ENCODE peak calls at places on chromosomes 2 and 18, in four cellular contexts. Q is astrocyte of the spinal cord, T is progenitor cell of endocrine pancreas, L is AG10803. F is an unnamed sample.

GRCh38 chr18:45521151-45521550 is 94.1 kb upstream of the SLC14A2 start:
- DNase-seq in L (peak; percentile 93), T (no peak), Q (peak; percentile 86), F (no peak)

GRCh38 chr2:150470435-150470834 is 17.0 kb downstream of the RND3 start:
- DNase-seq in T (no peak), Q (no peak), L (no peak), F (no peak)

GRCh38 chr2:191171708-191172355 is 21.0 kb upstream of the STAT4 start:
- DNase-seq in L (peak; percentile 99), T (no peak), Q (peak; percentile 92), F (no peak)

GRCh38 chr2:150309681-150310080 is 177.8 kb downstream of the RND3 start:
- DNase-seq in T (no peak), Q (no peak), L (no peak), F (no peak)

GRCh38 chr2:157761520-157761919 is 114.6 kb downstream of the ACVR1 start:
- DNase-seq in T (no peak), Q (peak; percentile 52), L (peak; percentile 46), F (no peak)

GRCh38 chr2:30022444-30023071 is 101.2 kb upstream of the ALK start:
- DNase-seq in T (no peak), L (no peak), Q (no peak), F (no peak)

GRCh38 chr2:106833248-106833647 is 52.7 kb downstream of the ST6GAL2 start:
- DNase-seq in T (no peak), Q (no peak), L (no peak), F (no peak)

GRCh38 chr2:20224716-20225293 is at the start of gene SDC1:
- DNase-seq in Q (peak; percentile 57), L (peak; percentile 51), T (peak; percentile 45), F (no peak)

GRCh38 chr2:239299218-239299939 is 101.4 kb downstream of the HDAC4 start:
- DNase-seq in L (no peak), Q (no peak), T (no peak), F (no peak)

GRCh38 chr2:12169721-12170120 is 423.3 kb downstream of the LPIN1 start:
- DNase-seq in Q (peak; percentile 89), L (peak; percentile 94), T (no peak), F (peak; percentile 61)

GRCh38 chr2:127067620-127068350 is 39.2 kb downstream of the BIN1 start:
- DNase-seq in T (peak; percentile 44), L (peak; percentile 47), Q (peak; percentile 62), F (peak; percentile 68)

GRCh38 chr2:183998041-183998796 is 600.1 kb upstream of the ZNF804A start:
- DNase-seq in Q (no peak), L (no peak), T (no peak), F (no peak)

GRCh38 chr2:236291911-236292310 is 27.7 kb upstream of the ASB18 start:
- DNase-seq in L (no peak), Q (no peak), T (no peak), F (no peak)
- TF ChIP-seq CTCF in L (no peak), Q (no peak), T (no peak), F (no peak)

GRCh38 chr2:98870516-98871158 is 65.4 kb downstream of the CRACDL start:
- DNase-seq in L (no peak), T (no peak), Q (no peak), F (no peak)

GRCh38 chr2:98869272-98869641 is 66.8 kb downstream of the CRACDL start:
- DNase-seq in T (no peak), L (no peak), Q (no peak), F (no peak)

GRCh38 chr2:98868548-98869271 is 67.3 kb downstream of the CRACDL start:
- DNase-seq in Q (no peak), L (no peak), T (no peak), F (no peak)

GRCh38 chr2:98871506-98871905 is 64.5 kb downstream of the CRACDL start:
- DNase-seq in Q (no peak), L (no peak), T (no peak), F (no peak)

GRCh38 chr2:98869868-98870267 is 66.2 kb downstream of the CRACDL start:
- DNase-seq in Q (no peak), T (no peak), L (no peak), F (no peak)
- TF ChIP-seq CTCF in Q (no peak), T (no peak), L (no peak), F (no peak)

GRCh38 chr18:35282353-35282752 is 7.7 kb downstream of the ZSCAN30 start:
- DNase-seq in Q (peak; percentile 74), T (no peak), L (peak; percentile 91), F (no peak)
- TF ChIP-seq CTCF in Q (no peak), T (no peak), L (peak; percentile 28), F (no peak)

GRCh38 chr2:213125646-213126347 is 25.6 kb downstream of the IKZF2 start:
- DNase-seq in T (no peak), Q (no peak), L (no peak), F (no peak)
- TF ChIP-seq CTCF in T (no peak), Q (no peak), L (no peak), F (no peak)

GRCh38 chr18:75324211-75324610 is 103.3 kb downstream of the SMIM21 start:
- DNase-seq in Q (no peak), L (no peak), T (no peak), F (no peak)
- TF ChIP-seq CTCF in Q (no peak), L (no peak), T (no peak), F (no peak)

GRCh38 chr2:163610817-163611556 is 124.8 kb downstream of the FIGN start:
- DNase-seq in Q (no peak), L (no peak), T (no peak), F (no peak)
- TF ChIP-seq CTCF in Q (no peak), L (no peak), T (peak; percentile 30), F (no peak)

GRCh38 chr2:71948781-71949536 is 198.7 kb downstream of the CYP26B1 start:
- DNase-seq in Q (no peak), L (peak; percentile 90), T (no peak), F (no peak)

GRCh38 chr2:71951718-71952404 is 195.8 kb downstream of the CYP26B1 start:
- DNase-seq in Q (no peak), L (no peak), T (no peak), F (no peak)

GRCh38 chr2:71949537-71949798 is 198.2 kb downstream of the CYP26B1 start:
- DNase-seq in T (no peak), Q (no peak), L (no peak), F (no peak)

GRCh38 chr2:71951067-71951436 is 196.6 kb downstream of the CYP26B1 start:
- DNase-seq in Q (no peak), L (no peak), T (no peak), F (no peak)

GRCh38 chr2:71950256-71951066 is 197.2 kb downstream of the CYP26B1 start:
- DNase-seq in T (no peak), L (peak; percentile 77), Q (no peak), F (no peak)
- TF ChIP-seq CTCF in T (no peak), L (no peak), Q (no peak), F (no peak)

DNA sequence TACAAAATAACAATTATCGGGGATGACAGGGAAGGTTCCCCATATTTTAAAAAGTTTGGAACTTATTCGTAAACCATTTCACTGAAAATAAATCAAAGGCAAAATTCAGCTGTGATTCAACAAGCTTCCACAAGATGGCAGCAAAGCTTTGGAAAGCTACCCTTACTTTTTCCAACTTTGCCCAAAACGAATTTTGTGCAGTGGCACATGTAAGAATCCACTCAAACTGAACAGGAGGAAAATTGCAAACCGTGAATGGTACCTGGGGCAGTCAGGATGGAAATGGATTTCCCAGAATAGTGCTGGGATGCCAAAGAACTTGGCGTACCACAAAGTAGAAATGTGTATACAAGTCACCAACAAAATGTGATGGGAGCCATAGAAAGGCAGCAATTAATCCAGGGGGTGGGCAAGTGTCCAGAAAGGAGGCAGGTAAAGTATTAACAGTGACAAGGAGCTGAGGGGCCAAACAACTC is 10.7 kb downstream of the RPL31 start:
- DNase-seq in L (peak; percentile 42), T (peak; percentile 26), Q (peak; percentile 44), F (no peak)
- TF ChIP-seq CTCF in L (peak; percentile 83), T (peak; percentile 89), Q (peak; percentile 71), F (peak; percentile 17)

F was measured in omental fat pad.